ENCODE peak calls at places on chromosomes 13 and 19, in six cellular contexts. F, B, E, D, H and S are unnamed samples.

GRCh38 chr13:77548095-77548494 is 12.6 kb downstream of the SCEL start:
- DNase-seq in F (no peak), B (no peak), E (no peak), D (no peak), H (no peak), S (no peak)

GRCh38 chr19:1118999-1119398 is 15.2 kb downstream of the GPX4 start:
- DNase-seq in F (no peak), B (no peak), E (no peak), D (no peak), H (no peak), S (no peak)

GRCh38 chr13:74205313-74205690 is 71.1 kb upstream of the KLF12 start:
- DNase-seq in F (no peak), B (no peak), E (no peak), D (no peak), H (no peak), S (no peak)

GRCh38 chr13:50072676-50073075 is 57.4 kb downstream of the KCNRG start:
- DNase-seq in F (no peak), B (no peak), E (no peak), D (no peak), H (no peak), S (no peak)

GRCh38 chr19:41339936-41340335 is 13.8 kb downstream of the TGFB1 start:
- DNase-seq in F (no peak), B (no peak), E (no peak), D (no peak), H (peak; percentile 61), S (no peak)

GRCh38 chr19:45076851-45077730 is 813 bp upstream of the ZNF296 start:
- DNase-seq in F (no peak), B (no peak), E (no peak), D (no peak), H (no peak), S (no peak)

GRCh38 chr19:5434351-5434917 is 20.8 kb upstream of the ZNRF4 start:
- DNase-seq in F (no peak), B (no peak), E (no peak), D (no peak), H (no peak), S (no peak)

GRCh38 chr19:31255863-31256600 is 93.2 kb downstream of the TSHZ3 start:
- DNase-seq in F (no peak), B (no peak), E (no peak), D (no peak), H (no peak), S (no peak)

GRCh38 chr13:25742220-25742619 is 309.6 kb downstream of the SHISA2 start:
- DNase-seq in F (no peak), B (no peak), E (no peak), D (no peak), H (no peak), S (no peak)

GRCh38 chr19:13579388-13580060 is 73.2 kb upstream of the CACNA1A start:
- DNase-seq in F (no peak), B (peak; percentile 23), E (no peak), D (no peak), H (peak; percentile 65), S (no peak)

GRCh38 chr13:24220086-24220703 is 59.7 kb downstream of the SPATA13 start:
- DNase-seq in F (peak; percentile 70), B (peak; percentile 76), E (no peak), D (peak; percentile 83), H (peak; percentile 88), S (peak; percentile 34)

GRCh38 chr13:74641586-74641985 is 507.4 kb upstream of the KLF12 start:
- DNase-seq in F (no peak), B (no peak), E (no peak), D (no peak), H (peak; percentile 74), S (no peak)

GRCh38 chr13:77535448-77535847 is at the start of gene SCEL:
- DNase-seq in F (no peak), B (no peak), E (no peak), D (no peak), H (no peak), S (no peak)

GRCh38 chr19:12374026-12374425 is 8.5 kb upstream of the ZNF442 start:
- DNase-seq in F (no peak), B (no peak), E (no peak), D (no peak), H (no peak), S (no peak)

GRCh38 chr13:39565036-39565949 is 37.7 kb downstream of the LHFPL6 start:
- DNase-seq in F (no peak), B (peak; percentile 89), E (no peak), D (no peak), H (peak; percentile 95), S (no peak)

GRCh38 chr19:4037301-4037949 is 29.3 kb downstream of the ZBTB7A start:
- DNase-seq in F (no peak), B (no peak), E (no peak), D (no peak), H (no peak), S (no peak)

GRCh38 chr19:18014197-18014596 is 6.2 kb downstream of the ARRDC2 start:
- DNase-seq in F (no peak), B (no peak), E (no peak), D (no peak), H (no peak), S (no peak)

GRCh38 chr19:34662919-34663318 is 14.0 kb downstream of the SCGB2B2 start:
- DNase-seq in F (no peak), B (no peak), E (no peak), D (no peak), H (no peak), S (no peak)

GRCh38 chr19:15284091-15284490 is 48.2 kb downstream of the BRD4 start:
- DNase-seq in F (no peak), B (no peak), E (no peak), D (no peak), H (no peak), S (no peak)

GRCh38 chr19:15284896-15285295 is 47.4 kb downstream of the BRD4 start:
- DNase-seq in F (no peak), B (no peak), E (no peak), D (no peak), H (no peak), S (no peak)

GRCh38 chr19:15287496-15287895 is 44.8 kb downstream of the BRD4 start:
- DNase-seq in F (no peak), B (no peak), E (no peak), D (no peak), H (no peak), S (no peak)

GRCh38 chr19:15286688-15287355 is 45.5 kb downstream of the BRD4 start:
- DNase-seq in F (no peak), B (no peak), E (no peak), D (no peak), H (no peak), S (no peak)

GRCh38 chr19:15285896-15286591 is 46.3 kb downstream of the BRD4 start:
- DNase-seq in F (no peak), B (no peak), E (no peak), D (no peak), H (no peak), S (no peak)
- TF ChIP-seq CTCF in F (no peak), B (no peak), E (no peak), D (no peak), H (no peak), S (no peak)

GRCh38 chr13:46343279-46343949 is 43.6 kb downstream of the RUBCNL start:
- DNase-seq in F (no peak), B (no peak), E (no peak), D (no peak), H (no peak), S (no peak)
- TF ChIP-seq CTCF in F (no peak), B (no peak), E (no peak), D (no peak), H (no peak), S (no peak)

DNA sequence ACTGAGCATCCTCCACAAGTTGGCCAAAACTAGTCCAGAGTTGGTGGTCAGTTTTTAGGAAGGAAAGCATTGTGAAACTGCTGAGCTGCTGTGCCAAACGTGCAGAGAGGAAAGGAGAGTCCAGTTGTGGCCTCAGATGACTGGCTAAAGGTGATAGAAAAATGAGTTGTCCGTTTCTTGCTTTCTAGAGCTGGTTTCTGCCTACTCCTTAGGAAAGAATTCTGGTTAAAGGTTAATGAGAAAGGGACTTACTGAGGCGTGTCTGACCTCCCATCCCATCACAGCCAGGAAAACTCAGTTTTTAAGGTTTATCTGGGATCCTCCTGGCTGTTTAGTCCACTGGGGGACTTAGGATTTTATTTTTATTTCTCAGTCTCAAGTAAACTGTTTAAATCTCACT is 1186.3 kb downstream of the UQCRFS1 start:
- DNase-seq in F (no peak), B (no peak), E (no peak), D (no peak), H (no peak), S (no peak)
- TF ChIP-seq CTCF in F (no peak), B (no peak), E (no peak), D (no peak), H (no peak), S (no peak)

DNA sequence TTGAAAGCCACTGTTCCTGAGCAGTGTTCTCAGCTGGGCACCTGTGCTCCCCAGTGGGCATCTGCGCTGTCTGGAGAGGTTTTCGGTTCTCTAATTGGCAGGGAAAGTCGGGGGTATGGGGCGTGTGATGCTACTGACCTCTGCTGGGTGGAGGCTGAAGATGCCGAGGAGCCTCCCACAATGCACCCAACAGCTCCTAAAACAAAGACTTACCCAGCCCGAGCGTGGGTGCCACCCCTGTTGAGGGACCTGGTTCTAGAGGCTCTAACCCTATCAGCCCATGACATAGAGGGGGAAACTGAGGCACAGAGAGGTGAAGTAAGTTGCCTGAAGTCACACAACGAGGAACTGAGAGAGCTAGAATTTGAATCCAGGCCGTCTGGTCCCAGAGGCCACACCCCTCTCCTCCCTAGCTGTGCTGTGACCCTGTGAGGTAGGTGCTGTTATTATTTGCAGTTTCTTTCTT is 2.3 kb downstream of the SPACA4 start:
- DNase-seq in F (no peak), B (no peak), E (no peak), D (no peak), H (no peak), S (peak; percentile 70)
- TF ChIP-seq CTCF in F (peak; percentile 22), B (peak; percentile 62), E (peak; percentile 20), D (peak; percentile 24), H (peak; percentile 61), S (peak; percentile 63)

DNA sequence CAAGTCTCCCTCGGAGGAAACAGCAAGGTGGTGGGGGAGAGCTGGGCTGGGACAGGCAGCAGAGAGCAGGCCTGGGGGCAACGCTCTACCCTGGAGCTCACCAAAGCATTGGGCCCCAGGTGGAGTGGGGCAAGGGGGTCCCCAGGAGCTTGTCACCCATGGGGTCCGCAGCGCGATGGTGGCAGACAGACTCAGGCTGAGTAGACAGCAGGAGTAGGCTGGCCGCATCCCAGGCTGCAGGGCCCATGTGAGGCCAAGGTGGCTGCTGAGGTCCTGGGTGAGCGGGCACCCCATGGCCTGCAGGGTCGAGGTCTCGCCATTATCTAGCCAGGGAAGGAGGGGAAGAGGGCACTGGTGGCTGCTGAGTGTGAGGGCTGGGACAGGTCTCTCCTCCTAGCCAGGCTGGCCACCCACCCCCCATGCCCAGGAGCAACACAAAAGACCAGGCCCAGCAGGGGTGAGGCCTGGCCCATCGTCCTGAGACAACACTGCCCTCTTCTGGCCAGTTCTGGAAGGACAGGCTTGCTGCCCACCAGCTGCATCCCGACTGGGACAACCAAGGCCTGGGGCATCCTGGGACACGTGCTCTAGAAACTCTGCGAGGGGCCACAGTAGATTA is 33.1 kb downstream of the CEBPG start:
- DNase-seq in F (peak; percentile 60), B (peak; percentile 18), E (no peak), D (peak; percentile 90), H (peak; percentile 39), S (peak; percentile 94)
- TF ChIP-seq CTCF in F (peak; percentile 92), B (peak; percentile 85), E (peak; percentile 91), D (peak; percentile 98), H (peak; percentile 90), S (peak; percentile 94)